ENCODE peak calls at places on chromosomes 16 and 17, in six cellular contexts. H, T, S, B, D and C are unnamed samples.

GRCh38 chr17:62819511-62820221 is 11.6 kb upstream of the MARCHF10 start:
- DNase-seq in H (peak), T (peak), S (peak), B (peak), D (peak), C (no peak)

GRCh38 chr17:81993726-81994592 is 16.5 kb downstream of the ASPSCR1 start:
- DNase-seq in H (no peak), T (no peak), S (no peak), B (no peak), D (no peak), C (no peak)

GRCh38 chr16:86496929-86497381 is 13.4 kb upstream of the FOXF1 start:
- DNase-seq in H (peak), T (no peak), S (no peak), B (no peak), D (no peak), C (no peak)

GRCh38 chr17:57481901-57482300 is 225.6 kb downstream of the MSI2 start:
- DNase-seq in H (no peak), T (no peak), S (no peak), B (no peak), D (no peak), C (no peak)

GRCh38 chr16:81650982-81651562 is 128.0 kb upstream of the PLCG2 start:
- DNase-seq in H (peak), T (peak), S (no peak), B (no peak), D (peak), C (no peak)

GRCh38 chr16:61936522-61936921 is 99.7 kb downstream of the CDH8 start:
- DNase-seq in H (no peak), T (no peak), S (no peak), B (no peak), D (no peak), C (no peak)

GRCh38 chr16:80436510-80436909 is 104.3 kb upstream of the DYNLRB2 start:
- DNase-seq in H (no peak), T (no peak), S (no peak), B (no peak), D (no peak), C (no peak)

GRCh38 chr16:10579965-10580918 is at the start of gene EMP2:
- DNase-seq in H (peak), T (peak), S (peak), B (peak), D (peak), C (peak)

GRCh38 chr17:61391595-61392291 is 7.9 kb upstream of the TBX2 start:
- DNase-seq in H (no peak), T (no peak), S (no peak), B (no peak), D (no peak), C (no peak)

GRCh38 chr16:75379911-75380847 is 53.1 kb downstream of the CFDP1 start:
- DNase-seq in H (no peak), T (peak), S (no peak), B (peak), D (no peak), C (peak)

GRCh38 chr17:44438634-44439033 is 49.2 kb upstream of the ITGA2B start:
- DNase-seq in H (no peak), T (peak), S (no peak), B (no peak), D (no peak), C (no peak)

GRCh38 chr17:81388612-81389367 is 6.5 kb upstream of the BAHCC1 start:
- DNase-seq in H (no peak), T (no peak), S (no peak), B (no peak), D (no peak), C (no peak)

GRCh38 chr16:2177101-2177500 is 19.3 kb downstream of the CASKIN1 start:
- DNase-seq in H (no peak), T (no peak), S (no peak), B (no peak), D (no peak), C (no peak)

GRCh38 chr17:64950871-64951270 is 31.6 kb upstream of the LRRC37A3 start:
- DNase-seq in H (no peak), T (no peak), S (no peak), B (peak), D (no peak), C (no peak)

GRCh38 chr17:75404739-75405364 is 626 bp downstream of the GRB2 start:
- DNase-seq in H (peak), T (peak), S (no peak), B (peak), D (no peak), C (no peak)

GRCh38 chr17:10127819-10128375 is 70.5 kb downstream of the GAS7 start:
- DNase-seq in H (peak), T (peak), S (no peak), B (no peak), D (no peak), C (no peak)
- TF ChIP-seq POLR2AphosphoS5 in H (no peak), T (peak), S (no peak), B (no peak), D (no peak), C (no peak)

GRCh38 chr16:58129097-58129936 is at the start of gene CFAP20:
- DNase-seq in H (peak), T (peak), S (peak), B (peak), D (peak), C (peak)
- TF ChIP-seq POLR2AphosphoS5 in H (peak), T (peak), S (peak), B (peak), D (peak), C (peak)

GRCh38 chr16:13350000-13350399 is 448.6 kb downstream of the SHISA9 start:
- DNase-seq in H (no peak), T (no peak), S (no peak), B (no peak), D (no peak), C (no peak)
- TF ChIP-seq POLR2AphosphoS5 in H (no peak), T (no peak), S (no peak), B (no peak), D (no peak), C (no peak)

DNA sequence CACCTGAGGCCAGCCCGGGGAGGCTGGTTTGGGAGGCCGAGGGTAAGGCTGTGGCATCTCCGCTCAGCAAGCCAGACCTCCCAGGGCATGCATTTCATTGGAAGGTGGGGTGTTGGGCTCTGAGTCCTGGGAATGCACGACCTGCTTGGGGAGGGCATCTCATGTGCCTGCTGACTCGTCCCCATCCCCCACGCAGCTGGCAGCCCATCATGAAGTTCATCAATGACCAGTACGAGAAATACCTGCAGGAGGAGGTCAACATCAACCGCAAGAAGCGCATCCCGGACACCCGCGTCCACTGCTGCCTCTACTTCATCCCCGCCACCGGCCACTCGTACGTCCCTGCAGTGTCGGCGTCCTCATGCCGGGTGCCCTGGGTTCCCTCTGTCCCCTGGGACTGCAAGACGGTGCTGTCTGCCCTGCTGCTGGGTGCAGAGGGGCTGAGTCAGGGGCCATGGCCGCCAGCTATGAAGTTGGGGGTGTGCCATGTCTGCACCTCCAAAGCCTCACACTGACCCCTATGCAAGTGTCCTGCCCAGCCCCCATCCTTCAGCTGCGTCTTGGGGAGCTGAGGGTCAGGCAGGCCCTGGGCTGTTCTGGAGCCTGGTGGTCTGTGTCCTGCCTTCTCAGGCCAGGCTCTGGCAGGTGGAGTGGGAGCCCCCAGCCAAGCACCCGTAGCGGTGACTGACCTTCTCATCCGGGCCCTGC is 347.9 kb downstream of the SEC14L1 start:
- DNase-seq in H (peak), T (no peak), S (no peak), B (no peak), D (no peak), C (no peak)
- TF ChIP-seq POLR2AphosphoS5 in H (no peak), T (no peak), S (no peak), B (no peak), D (no peak), C (no peak)

DNA sequence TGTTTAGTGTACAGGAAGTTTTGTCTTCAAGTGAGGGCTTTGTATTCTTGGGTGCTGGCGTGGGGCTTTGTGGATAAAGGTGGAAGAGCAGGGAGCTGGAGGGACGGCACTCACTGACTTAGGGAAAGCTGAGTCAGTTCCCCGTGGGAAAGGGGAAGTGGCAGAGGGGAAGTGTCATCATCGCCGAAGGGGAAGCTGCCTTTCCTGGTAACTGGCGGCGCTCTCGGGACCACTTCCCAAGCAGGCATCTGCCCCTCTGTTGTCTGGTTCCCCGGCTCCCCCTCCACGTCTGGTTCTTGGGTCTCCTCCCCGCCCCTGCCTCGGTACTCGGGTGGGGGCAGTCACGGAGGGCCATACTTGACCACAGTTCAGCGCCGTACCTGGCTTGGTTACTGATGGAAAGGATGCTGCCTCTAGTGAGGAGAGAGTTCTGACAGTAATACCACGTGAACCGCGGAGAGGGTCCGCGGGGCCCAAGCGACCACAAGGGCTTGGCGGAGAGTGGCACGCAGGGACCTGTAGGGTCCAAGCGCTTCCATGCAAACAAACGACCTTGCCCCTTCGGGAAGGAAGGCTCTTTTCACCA is 9.0 kb downstream of the KDM6B start:
- DNase-seq in H (peak), T (peak), S (no peak), B (peak), D (peak), C (no peak)
- TF ChIP-seq POLR2AphosphoS5 in H (peak), T (peak), S (peak), B (peak), D (no peak), C (peak)